ENCODE peak calls at places on chromosomes 6 and 20, in eight cellular contexts. W is right lobe of liver, L is GM12878, T is prostate gland, O is tibial nerve, Y is adrenal gland, D is uterus, C is heart left ventricle. V is an unnamed sample.

GRCh38 chr6:108608453-108609275 is 47.9 kb downstream of the FOXO3 start:
- DNase-seq in W (no peak), L (no peak), T (no peak), O (no peak), Y (no peak), D (no peak), C (no peak), V (no peak)

GRCh38 chr6:122754191-122754731 is 25.3 kb upstream of the FABP7 start:
- DNase-seq in W (no peak), L (no peak), T (no peak), O (no peak), Y (no peak), D (no peak), C (no peak), V (no peak)

GRCh38 chr6:169800668-169801395 is 49.4 kb downstream of the ERMARD start:
- DNase-seq in W (peak; percentile 69), L (no peak), T (peak; percentile 49), O (no peak), Y (peak; percentile 34), D (no peak), C (no peak), V (peak; percentile 69)

GRCh38 chr20:32582659-32583580 is 2.2 kb downstream of the NOL4L start:
- DNase-seq in W (no peak), L (no peak), T (no peak), O (no peak), Y (no peak), D (no peak), C (peak; percentile 30), V (peak; percentile 35)

GRCh38 chr20:23679448-23680092 is 9.3 kb downstream of the CST4 start:
- DNase-seq in W (no peak), L (no peak), T (no peak), O (no peak), Y (no peak), D (no peak), C (no peak), V (peak; percentile 13)

GRCh38 chr20:1813101-1813529 is 82.1 kb upstream of the SIRPA start:
- DNase-seq in W (peak; percentile 79), L (no peak), T (peak; percentile 43), O (peak; percentile 32), Y (peak; percentile 68), D (peak; percentile 57), C (peak; percentile 67), V (no peak)

GRCh38 chr20:51339721-51340450 is 202.6 kb downstream of the NFATC2 start:
- DNase-seq in W (no peak), L (no peak), T (no peak), O (no peak), Y (no peak), D (no peak), C (no peak), V (no peak)

GRCh38 chr6:169960531-169960890 is 209.1 kb downstream of the ERMARD start:
- DNase-seq in W (no peak), L (no peak), T (no peak), O (no peak), Y (no peak), D (no peak), C (peak; percentile 2), V (no peak)

GRCh38 chr6:33756211-33756954 is 9.7 kb upstream of the IP6K3 start:
- DNase-seq in W (no peak), L (no peak), T (no peak), O (no peak), Y (no peak), D (no peak), C (no peak), V (peak; percentile 36)

GRCh38 chr6:28003059-28003458 is 46.0 kb downstream of the OR2B6 start:
- DNase-seq in W (no peak), L (no peak), T (no peak), O (no peak), Y (no peak), D (no peak), C (no peak), V (no peak)

GRCh38 chr20:63416631-63417030 is 55.5 kb upstream of the CHRNA4 start:
- DNase-seq in W (no peak), L (no peak), T (no peak), O (no peak), Y (no peak), D (no peak), C (no peak), V (no peak)

GRCh38 chr6:15936503-15936902 is 192.4 kb upstream of the MYLIP start:
- DNase-seq in W (no peak), L (peak; percentile 75), T (no peak), O (no peak), Y (no peak), D (no peak), C (no peak), V (no peak)

GRCh38 chr20:32168184-32168910 is 39.2 kb downstream of the PLAGL2 start:
- DNase-seq in W (no peak), L (no peak), T (no peak), O (no peak), Y (no peak), D (no peak), C (no peak), V (peak; percentile 8)

GRCh38 chr20:56504373-56505005 is 20.1 kb upstream of the FAM209A start:
- DNase-seq in W (no peak), L (no peak), T (no peak), O (no peak), Y (no peak), D (no peak), C (no peak), V (no peak)

GRCh38 chr6:7129784-7130569 is 22.2 kb downstream of the RREB1 start:
- DNase-seq in W (peak; percentile 86), L (no peak), T (no peak), O (no peak), Y (peak; percentile 83), D (no peak), C (no peak), V (peak; percentile 67)

GRCh38 chr20:31924561-31924960 is 27.3 kb downstream of the PDRG1 start:
- DNase-seq in W (no peak), L (no peak), T (no peak), O (no peak), Y (no peak), D (no peak), C (no peak), V (no peak)

DNA sequence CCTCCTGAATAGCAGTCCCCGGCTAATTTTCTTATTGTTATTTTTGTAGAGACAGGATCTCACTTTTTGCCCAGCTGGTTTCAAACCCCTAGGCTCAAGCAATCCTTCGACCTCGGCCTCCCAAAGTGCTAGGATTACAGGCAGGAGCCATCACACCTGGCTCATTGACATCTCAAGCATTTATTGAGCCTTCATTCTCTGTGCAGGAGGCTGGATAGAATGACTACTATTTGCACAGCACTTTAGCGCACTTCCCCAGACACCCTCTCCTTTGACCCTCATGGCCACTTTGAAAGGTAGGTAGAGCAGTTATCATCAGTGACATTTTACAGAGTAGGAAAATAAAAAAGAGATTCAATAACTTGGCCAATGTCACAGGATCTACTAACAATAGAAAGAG is 124.0 kb upstream of the STXBP5 start:
- DNase-seq in W (no peak), L (no peak), T (no peak), O (no peak), Y (no peak), D (no peak), C (no peak), V (no peak)
- TF ChIP-seq POLR2A in W (no peak), L (no peak), T (no peak), O (no peak), Y (no peak), D (no peak), C (no peak), V (no peak)

DNA sequence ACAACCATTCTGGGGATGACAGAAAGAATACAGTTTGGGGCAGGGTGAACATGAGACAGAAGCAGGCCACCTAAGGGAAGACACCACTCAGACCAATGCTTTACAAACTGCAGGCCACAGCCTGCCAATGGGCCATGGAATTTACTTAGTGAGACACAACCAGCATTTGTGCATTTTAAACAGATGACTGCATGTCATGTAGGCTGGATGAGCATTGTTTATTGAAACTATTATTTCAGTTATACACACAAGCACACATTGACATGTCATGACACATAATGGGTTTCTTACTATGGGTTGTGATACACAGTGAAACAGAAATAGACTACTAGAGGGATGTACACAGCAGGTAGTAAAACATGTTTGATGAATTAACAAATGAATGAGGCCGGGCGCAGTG is 8.0 kb downstream of the PGM3 start:
- DNase-seq in W (no peak), L (no peak), T (no peak), O (no peak), Y (no peak), D (no peak), C (no peak), V (no peak)
- TF ChIP-seq CTCF in W (no peak), L (no peak), T (no peak), O (no peak), Y (no peak), D (no peak), C (no peak), V (no peak)

DNA sequence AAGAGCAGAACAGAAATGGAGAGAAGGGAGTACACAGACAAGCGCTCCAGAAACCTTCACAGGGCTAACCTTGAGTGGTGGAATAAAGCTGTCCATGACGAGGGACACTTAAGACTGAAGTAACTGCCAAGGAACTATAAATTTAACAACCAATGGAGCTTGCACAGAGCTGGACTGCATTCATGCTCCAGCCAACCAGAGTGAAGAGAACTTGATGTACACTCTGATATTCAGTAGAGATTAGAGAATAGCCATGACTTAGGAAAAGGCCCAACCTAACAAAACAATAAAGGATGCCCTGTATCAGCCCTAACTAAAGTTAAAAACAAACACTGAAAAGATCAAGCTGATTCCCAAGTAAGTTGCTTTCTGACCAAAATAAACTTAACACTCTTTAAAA is 280.8 kb upstream of the STXBP5 start:
- DNase-seq in W (no peak), L (no peak), T (peak; percentile 25), O (no peak), Y (no peak), D (no peak), C (no peak), V (no peak)
- TF ChIP-seq POLR2A in W (no peak), L (no peak), T (no peak), O (no peak), Y (no peak), D (no peak), C (no peak), V (no peak)

GRCh38 chr6:29828471-29828797 is 809 bp downstream of the HLA-G start:
- DNase-seq in W (no peak), L (no peak), T (no peak), O (no peak), Y (no peak), D (no peak), C (no peak), V (no peak)

GRCh38 chr6:29829766-29830165 is 2.1 kb downstream of the HLA-G start:
- DNase-seq in W (no peak), L (no peak), T (no peak), O (no peak), Y (no peak), D (no peak), C (no peak), V (no peak)

GRCh38 chr6:29831776-29832175 is 4.2 kb downstream of the HLA-G start:
- DNase-seq in W (no peak), L (no peak), T (no peak), O (no peak), Y (no peak), D (no peak), C (no peak), V (no peak)

GRCh38 chr6:29827579-29828470 is at the start of gene HLA-G:
- DNase-seq in W (no peak), L (no peak), T (no peak), O (no peak), Y (no peak), D (no peak), C (no peak), V (peak; percentile 4)

DNA sequence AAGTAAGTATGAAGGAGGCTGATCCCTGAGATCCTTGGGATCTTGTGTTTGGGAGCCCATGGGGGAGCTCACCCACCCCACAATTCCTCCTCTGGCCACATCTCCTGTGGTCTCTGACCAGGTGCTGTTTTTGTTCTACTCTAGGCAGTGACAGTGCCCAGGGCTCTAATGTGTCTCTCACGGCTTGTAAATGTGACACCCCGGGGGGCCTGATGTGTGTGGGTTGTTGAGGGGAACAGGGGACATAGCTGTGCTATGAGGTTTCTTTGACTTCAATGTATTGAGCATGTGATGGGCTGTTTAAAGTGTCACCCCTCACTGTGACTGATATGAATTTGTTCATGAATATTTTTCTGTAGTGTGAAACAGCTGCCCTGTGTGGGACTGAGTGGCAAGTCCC is 2.8 kb downstream of the HLA-G start:
- DNase-seq in W (no peak), L (no peak), T (no peak), O (no peak), Y (no peak), D (no peak), C (no peak), V (no peak)
- TF ChIP-seq CTCF in W (no peak), L (no peak), T (no peak), O (no peak), Y (no peak), D (no peak), C (no peak), V (no peak)